ENCODE peak calls at places on chromosome 4, in four cellular contexts. Y is GM12878, G is K562, B is HepG2. Q is an unnamed sample.

GRCh38 chr4:119525005-119525749 is 103.4 kb downstream of the PDE5A start:
- DNase-seq in G (no peak), B (peak), Y (no peak), Q (no peak)

GRCh38 chr4:87141428-87141827 is 79.0 kb downstream of the KLHL8 start:
- DNase-seq in B (no peak), Y (no peak), G (no peak), Q (no peak)

GRCh38 chr4:10085386-10085785 is 31.2 kb downstream of the WDR1 start:
- DNase-seq in Y (no peak), G (no peak), B (no peak), Q (no peak)

GRCh38 chr4:39613093-39613656 is 25.5 kb downstream of the SMIM14 start:
- DNase-seq in B (peak), Y (no peak), G (no peak), Q (no peak)

GRCh38 chr4:139555705-139556070 is 331 bp downstream of the SETD7 start:
- DNase-seq in B (no peak), G (no peak), Y (no peak), Q (no peak)

GRCh38 chr4:174211611-174212044 is 71.8 kb downstream of the FBXO8 start:
- DNase-seq in Y (no peak), B (no peak), G (no peak), Q (no peak)

GRCh38 chr4:95087657-95088455 is 330.1 kb downstream of the BMPR1B start:
- DNase-seq in G (peak), Y (no peak), B (no peak), Q (no peak)

GRCh38 chr4:130071746-130072145 is 975.8 kb downstream of the C4orf33 start:
- DNase-seq in B (no peak), Y (no peak), G (no peak), Q (no peak)

GRCh38 chr4:140157341-140157740 is 3.4 kb upstream of the MAML3 start:
- DNase-seq in G (no peak), B (no peak), Y (no peak), Q (no peak)

GRCh38 chr4:101290651-101291050 is 56.7 kb downstream of the PPP3CA start:
- DNase-seq in G (no peak), Y (no peak), B (no peak), Q (no peak)

GRCh38 chr4:149293233-149293632 is 522.4 kb downstream of the IQCM start:
- DNase-seq in Y (no peak), G (no peak), B (no peak), Q (no peak)

GRCh38 chr4:168844261-168845039 is 165.6 kb downstream of the CBR4 start:
- DNase-seq in G (no peak), B (no peak), Y (no peak), Q (no peak)

GRCh38 chr4:102503301-102503746 is 2.2 kb downstream of the NFKB1 start:
- DNase-seq in B (peak), G (peak), Y (no peak), Q (no peak)

GRCh38 chr4:181008164-181008563 is 1235.0 kb upstream of the TENM3 start:
- DNase-seq in B (peak), Y (no peak), G (no peak), Q (no peak)

GRCh38 chr4:1842993-1843448 is 12.9 kb downstream of the LETM1 start:
- DNase-seq in B (no peak), Y (no peak), G (no peak), Q (no peak)

GRCh38 chr4:38322709-38323108 is 341.3 kb upstream of the KLF3 start:
- DNase-seq in B (no peak), Y (no peak), G (peak), Q (no peak)

GRCh38 chr4:95580226-95580625 is 31.5 kb upstream of the UNC5C start:
- DNase-seq in Y (no peak), G (no peak), B (no peak), Q (peak)

GRCh38 chr4:155854597-155855226 is 11.4 kb downstream of the ASIC5 start:
- DNase-seq in B (no peak), G (no peak), Y (no peak), Q (no peak)

GRCh38 chr4:89427765-89428164 is 120.2 kb upstream of the GPRIN3 start:
- DNase-seq in G (no peak), Y (no peak), B (no peak), Q (no peak)

GRCh38 chr4:10032625-10033024 is 11.3 kb upstream of the SLC2A9 start:
- DNase-seq in Y (no peak), B (peak), G (no peak), Q (no peak)

GRCh38 chr4:163165217-163166017 is 1.3 kb downstream of the NAF1 start:
- DNase-seq in Y (no peak), B (no peak), G (peak), Q (no peak)

GRCh38 chr4:188030401-188030800 is 34.8 kb downstream of the ZFP42 start:
- DNase-seq in Y (no peak), G (no peak), B (no peak), Q (no peak)

GRCh38 chr4:15043226-15043625 is 40.9 kb downstream of the CPEB2 start:
- DNase-seq in B (peak), Y (no peak), G (peak), Q (no peak)

GRCh38 chr4:121582296-121582695 is 114.5 kb downstream of the ANXA5 start:
- DNase-seq in G (no peak), Y (no peak), B (no peak), Q (no peak)

DNA sequence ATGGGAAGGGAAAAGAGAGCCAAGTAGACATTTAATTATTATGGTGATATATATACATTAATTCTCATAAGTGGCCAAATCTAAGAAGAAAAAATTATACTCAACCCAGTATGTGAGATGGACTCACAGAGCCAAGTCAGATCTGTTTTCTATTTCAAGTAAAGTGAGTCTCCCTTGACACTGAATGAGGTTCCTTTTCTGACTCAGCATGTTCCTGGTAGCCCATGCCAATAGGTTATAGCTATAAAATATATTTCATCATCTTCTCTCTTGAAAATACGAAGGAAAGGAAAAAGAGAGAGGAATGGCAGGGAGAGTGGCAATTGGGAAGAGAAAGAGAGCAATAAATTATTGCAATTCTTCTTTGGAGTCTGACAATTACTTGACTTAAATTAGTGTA is 68.8 kb upstream of the GRIA2 start:
- DNase-seq in Y (no peak), G (no peak), B (no peak), Q (no peak)
- TF ChIP-seq ATF2 in Y (no peak), G (no peak), B (no peak), Q (no peak)

GRCh38 chr4:99024481-99025275 is 29.2 kb downstream of the METAP1 start:
- DNase-seq in G (no peak), Y (no peak), B (no peak), Q (no peak)
- TF ChIP-seq TCF7 in G (no peak), Y (no peak), B (no peak), Q (no peak)

GRCh38 chr4:81255524-81255923 is 40.5 kb upstream of the PRKG2 start:
- DNase-seq in Y (no peak), B (no peak), G (no peak), Q (no peak)
- TF ChIP-seq ATF2 in Y (no peak), B (no peak), G (no peak), Q (no peak)

DNA sequence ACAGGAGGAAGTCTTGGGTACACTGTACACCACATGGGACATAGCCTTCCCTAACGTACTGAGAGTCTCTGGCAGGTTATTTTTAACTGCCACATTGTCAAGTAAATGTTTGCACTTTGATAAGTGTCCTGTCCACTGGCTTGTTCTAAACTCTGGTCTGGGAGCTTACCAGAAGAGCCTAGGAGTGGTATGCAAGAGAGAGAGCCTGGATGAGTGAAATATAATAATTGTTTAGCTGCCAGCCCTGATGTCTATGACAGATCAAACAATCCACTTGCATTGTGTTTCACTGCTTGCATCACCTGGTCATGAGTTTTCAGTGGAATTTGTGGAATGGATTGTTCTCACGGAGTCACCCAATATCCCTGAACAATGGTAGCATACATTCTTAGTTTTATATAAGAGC is 91.6 kb downstream of the SHROOM3 start:
- DNase-seq in G (no peak), Y (no peak), B (peak), Q (no peak)
- TF ChIP-seq TCF7 in G (no peak), Y (no peak), B (no peak), Q (no peak)

DNA sequence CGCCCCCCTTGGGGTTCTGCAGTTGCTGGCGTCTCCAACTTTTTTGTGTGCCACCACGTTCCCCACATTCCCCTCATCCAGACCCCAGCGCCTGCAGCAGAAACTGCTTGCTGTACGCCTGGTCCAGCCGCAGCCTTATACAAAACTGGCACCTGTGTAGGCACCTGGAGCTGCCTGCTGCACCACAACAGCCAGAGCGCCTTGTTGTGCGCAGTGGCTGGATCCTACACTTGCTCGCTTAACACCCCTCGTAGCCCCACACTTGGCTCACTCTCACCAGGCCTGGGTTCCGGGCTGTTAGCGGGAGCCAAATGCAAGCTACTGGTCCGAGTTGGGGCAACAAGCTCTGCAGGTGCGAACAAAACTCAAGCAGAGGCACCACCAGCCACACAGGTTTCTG is 136.8 kb downstream of the TECRL start:
- DNase-seq in B (no peak), G (no peak), Y (no peak), Q (no peak)
- TF ChIP-seq ATF2 in B (no peak), G (no peak), Y (no peak), Q (no peak)

GRCh38 chr4:98092833-98093439 is 50.3 kb downstream of the STPG2 start:
- DNase-seq in Y (no peak), B (peak), G (no peak), Q (no peak)
- TF ChIP-seq TCF7 in Y (no peak), B (no peak), G (no peak), Q (no peak)

DNA sequence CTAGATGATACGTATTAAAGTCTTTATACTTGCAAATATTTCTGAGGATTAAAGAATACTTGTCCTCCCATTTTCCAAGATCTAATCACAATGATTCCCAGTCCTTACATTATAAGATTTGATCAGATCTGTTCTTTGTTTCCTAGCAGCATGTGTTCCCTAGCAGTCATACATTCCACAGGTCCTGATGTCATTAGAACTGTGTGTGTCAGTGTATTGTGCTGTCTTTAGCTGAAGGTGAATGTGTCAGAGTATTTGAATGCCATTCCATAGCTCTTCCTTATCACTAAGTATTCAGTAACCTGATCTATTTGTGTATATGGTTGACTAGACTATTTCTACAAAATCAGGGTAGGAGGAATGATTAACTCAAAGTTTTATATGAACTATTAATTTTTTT is 4.2 kb downstream of the ADGRL3 start:
- DNase-seq in B (peak), Y (no peak), G (no peak), Q (no peak)
- TF ChIP-seq ATF2 in B (no peak), Y (no peak), G (no peak), Q (no peak)

GRCh38 chr4:5168891-5169290 is 117.6 kb downstream of the STK32B start:
- DNase-seq in G (no peak), B (no peak), Y (no peak), Q (no peak)
- TF ChIP-seq TCF7 in G (no peak), B (no peak), Y (no peak), Q (no peak)